ENCODE peak calls at places on chromosomes 3 and 15, in five cellular contexts. W is dorsolateral prefrontal cortex, J is heart left ventricle, C is astrocyte, S is bronchial epithelial cell. P is an unnamed sample.

GRCh38 chr3:13472286-13472685 is 7.8 kb upstream of the HDAC11 start:
- DNase-seq in J (no peak), C (no peak), W (no peak), S (no peak), P (no peak)

GRCh38 chr15:50945725-50946124 is 37.2 kb downstream of the AP4E1 start:
- DNase-seq in W (no peak), S (peak), C (no peak), J (no peak), P (no peak)

GRCh38 chr3:156445117-156445968 is 109.6 kb downstream of the SSR3 start:
- DNase-seq in S (no peak), W (no peak), C (peak), J (no peak), P (no peak)

GRCh38 chr15:53880353-53880752 is 97.9 kb upstream of the UNC13C start:
- DNase-seq in J (no peak), S (no peak), C (no peak), W (no peak), P (no peak)

GRCh38 chr3:184005981-184006507 is 11.6 kb downstream of the ABCC5 start:
- DNase-seq in W (peak), J (peak), S (peak), C (peak), P (no peak)

GRCh38 chr15:27483124-27483523 is 512.1 kb downstream of the GABRG3 start:
- DNase-seq in C (no peak), S (no peak), J (no peak), W (no peak), P (no peak)

GRCh38 chr3:101148001-101148400 is 154.8 kb upstream of the ABI3BP start:
- DNase-seq in W (no peak), C (no peak), S (no peak), J (no peak), P (no peak)

GRCh38 chr15:94395626-94396025 is 164.3 kb downstream of the MCTP2 start:
- DNase-seq in C (peak), J (no peak), S (peak), W (no peak), P (no peak)

GRCh38 chr15:29880886-29881285 is 58.6 kb upstream of the TJP1 start:
- DNase-seq in S (no peak), W (no peak), C (no peak), J (no peak), P (no peak)

GRCh38 chr3:195893121-195893449 is 15.3 kb downstream of the TNK2 start:
- DNase-seq in J (peak), W (no peak), C (no peak), S (no peak), P (no peak)

GRCh38 chr3:45746182-45746973 is 50.0 kb downstream of the SLC6A20 start:
- DNase-seq in W (no peak), J (no peak), S (no peak), C (no peak), P (no peak)

GRCh38 chr3:107716734-107717133 is 194.0 kb downstream of the BBX start:
- DNase-seq in S (no peak), W (no peak), C (no peak), J (no peak), P (no peak)

GRCh38 chr3:127042634-127043033 is 59.7 kb downstream of the PLXNA1 start:
- DNase-seq in S (no peak), C (no peak), W (no peak), J (no peak), P (no peak)

GRCh38 chr3:115095236-115095635 is 51.9 kb downstream of the ZBTB20 start:
- DNase-seq in S (no peak), J (no peak), W (no peak), C (no peak), P (no peak)

GRCh38 chr15:36263666-36264065 is 315.8 kb upstream of the CDIN1 start:
- DNase-seq in C (no peak), J (no peak), W (no peak), S (no peak), P (no peak)

GRCh38 chr15:68210821-68211655 is 5.9 kb upstream of the CALML4 start:
- DNase-seq in J (peak), S (no peak), C (no peak), W (peak), P (no peak)

GRCh38 chr15:96356494-96357455 is 26.3 kb downstream of the NR2F2 start:
- DNase-seq in W (peak), J (peak), S (peak), C (peak), P (no peak)

GRCh38 chr3:179811321-179812095 is 158.7 kb downstream of the USP13 start:
- DNase-seq in J (no peak), S (peak), W (peak), C (peak), P (peak)

GRCh38 chr3:171369156-171369555 is 91.0 kb downstream of the TNIK start:
- DNase-seq in S (no peak), W (no peak), C (no peak), J (no peak), P (no peak)

DNA sequence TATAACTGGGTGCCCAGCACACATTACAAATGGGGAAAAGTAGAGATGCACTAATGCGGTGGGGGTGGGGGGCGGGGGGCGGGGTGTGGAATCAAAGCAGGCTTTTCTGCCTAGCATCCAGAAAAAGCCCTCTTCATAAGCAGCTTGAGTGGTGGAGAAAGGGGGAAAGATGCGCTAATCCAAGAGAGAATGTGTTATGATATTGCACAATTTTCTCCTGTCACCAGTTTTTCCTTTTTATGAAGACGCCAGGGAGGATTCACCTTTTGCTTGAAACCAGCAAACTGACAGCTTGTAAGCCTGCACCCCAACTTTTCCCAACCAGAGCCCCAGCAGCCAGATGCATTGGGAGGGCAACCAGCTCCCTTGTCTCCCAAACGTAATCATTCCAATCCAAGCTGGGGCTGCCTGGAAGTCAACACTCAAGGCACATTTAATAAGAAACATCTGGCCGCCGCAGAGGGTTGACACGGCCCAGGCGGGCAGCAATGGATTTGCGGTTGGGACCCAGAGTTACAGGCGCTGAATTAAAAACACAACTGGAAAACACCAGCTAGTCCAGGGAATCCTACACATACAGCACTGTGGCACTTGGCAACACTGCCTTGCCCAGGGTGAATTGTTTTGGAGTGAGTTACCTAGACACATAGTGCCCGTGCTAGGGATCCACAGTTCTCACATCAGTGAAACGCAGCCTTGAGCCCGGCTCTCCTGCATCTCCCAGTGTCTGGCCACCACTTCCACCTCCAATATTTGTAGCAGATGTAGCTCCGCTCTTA is 218.5 kb upstream of the PRICKLE2 start:
- DNase-seq in S (no peak), C (peak), W (no peak), J (no peak), P (no peak)
- H3K4me3 ChIP-seq in S (no peak), C (no peak), W (peak), J (no peak), P (no peak)

GRCh38 chr3:81299486-81299885 is 462.0 kb downstream of the GBE1 start:
- DNase-seq in S (no peak), C (no peak), J (no peak), W (no peak), P (no peak)

GRCh38 chr3:81301230-81301629 is 460.2 kb downstream of the GBE1 start:
- DNase-seq in J (no peak), W (no peak), S (no peak), C (no peak), P (no peak)

GRCh38 chr3:81302045-81302444 is 459.4 kb downstream of the GBE1 start:
- DNase-seq in C (peak), J (no peak), W (peak), S (peak), P (no peak)

GRCh38 chr3:81300324-81300927 is 461.0 kb downstream of the GBE1 start:
- DNase-seq in S (peak), C (no peak), J (no peak), W (no peak), P (no peak)

DNA sequence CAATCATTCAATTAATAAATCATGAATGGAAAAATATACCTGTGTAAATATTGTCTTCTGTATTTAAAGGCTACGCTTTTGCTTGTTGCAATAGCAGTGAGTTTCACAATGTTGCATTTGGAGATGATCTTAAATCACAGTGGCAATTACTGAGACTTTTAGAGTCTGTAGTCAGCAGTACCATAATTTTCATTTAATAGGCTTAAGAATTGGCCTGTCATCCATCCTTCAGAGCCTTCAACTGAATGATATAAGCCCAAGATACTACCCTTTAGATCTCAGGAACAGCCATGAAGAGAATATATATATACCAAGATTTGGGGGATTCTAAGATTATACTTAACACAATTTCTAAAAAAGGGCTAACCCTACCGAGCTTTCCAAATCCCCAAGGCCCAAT is 458.1 kb downstream of the GBE1 start:
- DNase-seq in J (no peak), S (no peak), C (no peak), W (no peak), P (no peak)
- H3K4me3 ChIP-seq in J (no peak), S (no peak), C (no peak), W (no peak), P (no peak)

DNA sequence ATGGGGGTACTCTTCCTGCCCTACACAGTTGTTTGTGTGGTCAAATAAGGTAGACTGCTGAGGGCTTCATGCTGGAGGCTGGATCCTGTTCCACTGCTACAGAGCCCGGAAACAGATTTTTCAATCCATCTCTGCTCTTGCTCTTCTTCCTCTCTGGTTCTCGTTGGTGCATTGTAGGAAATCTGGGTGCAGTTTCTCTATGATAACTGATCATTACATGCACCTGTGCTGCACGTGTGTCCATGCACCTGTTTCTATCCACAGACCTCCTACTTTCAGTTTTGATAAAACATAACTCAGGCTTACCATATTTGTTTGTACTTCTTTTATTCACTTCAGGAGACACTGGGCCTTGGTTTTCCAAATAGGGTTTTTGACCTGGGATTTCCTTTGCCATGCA is 21.3 kb downstream of the MINAR1 start:
- DNase-seq in J (no peak), W (no peak), S (no peak), C (no peak), P (no peak)
- H3K4me3 ChIP-seq in J (no peak), W (no peak), S (no peak), C (no peak), P (no peak)

GRCh38 chr15:63379492-63380150 is 2.0 kb downstream of the CA12 start:
- DNase-seq in C (no peak), J (no peak), W (no peak), S (no peak), P (no peak)
- H3K4me3 ChIP-seq in C (peak), J (no peak), W (no peak), S (peak), P (no peak)

GRCh38 chr3:124770341-124771082 is 40.3 kb downstream of the UMPS start:
- DNase-seq in S (peak), J (peak), W (peak), C (no peak), P (no peak)
- H3K4me3 ChIP-seq in S (no peak), J (no peak), W (no peak), C (no peak), P (no peak)

GRCh38 chr3:197003461-197004385 is 25.9 kb downstream of the MELTF start:
- DNase-seq in C (no peak), S (no peak), W (no peak), J (no peak), P (no peak)

GRCh38 chr3:197002701-197003454 is 26.7 kb downstream of the MELTF start:
- DNase-seq in J (peak), W (no peak), C (peak), S (peak), P (no peak)

GRCh38 chr3:197001106-197001971 is 28.3 kb downstream of the MELTF start:
- DNase-seq in J (no peak), C (no peak), W (no peak), S (no peak), P (no peak)

GRCh38 chr3:197000211-197000610 is 29.4 kb downstream of the MELTF start:
- DNase-seq in C (no peak), S (peak), W (no peak), J (no peak), P (no peak)

DNA sequence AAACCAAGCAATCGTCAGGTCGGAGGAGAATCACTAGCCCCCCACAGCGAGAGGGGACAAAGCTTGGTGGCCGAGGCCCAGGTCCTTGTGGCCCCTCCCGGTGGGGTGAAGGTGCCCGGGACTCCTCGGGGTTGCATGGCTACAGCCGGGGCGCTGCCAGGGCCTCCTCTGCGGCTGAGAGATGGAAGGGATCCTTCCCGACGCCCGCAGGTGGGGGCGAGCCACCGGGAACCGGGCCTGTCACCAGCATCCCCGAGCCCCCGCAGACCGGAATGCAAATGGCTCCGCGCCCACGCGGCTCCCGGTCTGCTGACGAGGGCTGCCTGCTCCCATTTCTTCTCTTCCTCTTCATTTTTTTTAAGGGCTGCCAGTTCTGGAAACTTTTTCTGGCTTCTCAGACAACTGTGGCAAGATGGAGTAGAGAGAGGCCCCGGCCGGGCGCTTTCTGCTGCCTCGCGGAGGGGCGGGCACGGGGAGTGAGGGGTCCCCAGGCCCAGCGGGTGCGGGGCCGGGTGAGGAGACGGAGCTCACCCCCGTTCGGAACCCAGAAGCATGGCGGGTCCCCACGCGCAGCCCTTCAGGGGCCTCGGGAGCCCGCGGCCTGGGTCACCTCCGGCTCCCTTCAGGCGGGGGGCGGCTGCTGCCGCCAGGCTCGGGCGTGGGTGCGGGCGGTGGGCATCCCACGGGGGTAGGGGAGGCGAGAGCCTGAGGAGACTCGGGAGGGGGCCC is 27.5 kb downstream of the MELTF start:
- DNase-seq in W (peak), S (no peak), J (peak), C (no peak), P (no peak)
- H3K4me3 ChIP-seq in W (peak), S (peak), J (peak), C (peak), P (no peak)

DNA sequence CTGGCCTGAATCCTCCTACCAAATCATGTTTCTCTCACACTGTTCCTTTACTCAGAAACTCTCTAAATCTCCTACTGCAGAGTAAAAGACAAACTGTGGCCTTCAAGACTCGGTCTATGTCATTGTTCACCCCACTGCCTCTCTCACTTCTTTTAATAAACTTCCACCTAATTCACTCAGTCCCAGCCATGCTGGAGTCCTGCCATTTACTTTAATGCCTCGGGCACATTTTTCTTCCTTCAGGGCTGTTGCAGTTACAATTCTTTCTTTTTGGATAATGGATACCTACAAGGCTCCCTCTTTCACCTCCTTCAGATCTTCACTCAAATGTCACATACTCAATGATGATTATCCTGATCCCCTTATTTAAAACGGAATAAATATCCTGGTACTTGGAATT is 955.6 kb downstream of the ROBO1 start:
- DNase-seq in C (no peak), J (no peak), W (no peak), S (no peak), P (no peak)
- H3K4me3 ChIP-seq in C (no peak), J (no peak), W (no peak), S (no peak), P (no peak)

GRCh38 chr3:69541059-69541471 is 155.2 kb upstream of the FRMD4B start:
- DNase-seq in J (no peak), C (no peak), S (peak), W (no peak), P (no peak)

GRCh38 chr3:69547457-69548014 is 161.6 kb upstream of the FRMD4B start:
- DNase-seq in C (no peak), W (no peak), S (no peak), J (no peak), P (no peak)

GRCh38 chr3:69541823-69542264 is 156.0 kb upstream of the FRMD4B start:
- DNase-seq in J (peak), C (no peak), S (no peak), W (no peak), P (no peak)

GRCh38 chr3:69542265-69543079 is 156.6 kb upstream of the FRMD4B start:
- DNase-seq in C (no peak), W (peak), S (peak), J (peak), P (no peak)

GRCh38 chr3:69543080-69543429 is 157.2 kb upstream of the FRMD4B start:
- DNase-seq in J (no peak), C (no peak), W (no peak), S (no peak), P (no peak)
- H3K4me3 ChIP-seq in J (peak), C (no peak), W (peak), S (peak), P (no peak)

DNA sequence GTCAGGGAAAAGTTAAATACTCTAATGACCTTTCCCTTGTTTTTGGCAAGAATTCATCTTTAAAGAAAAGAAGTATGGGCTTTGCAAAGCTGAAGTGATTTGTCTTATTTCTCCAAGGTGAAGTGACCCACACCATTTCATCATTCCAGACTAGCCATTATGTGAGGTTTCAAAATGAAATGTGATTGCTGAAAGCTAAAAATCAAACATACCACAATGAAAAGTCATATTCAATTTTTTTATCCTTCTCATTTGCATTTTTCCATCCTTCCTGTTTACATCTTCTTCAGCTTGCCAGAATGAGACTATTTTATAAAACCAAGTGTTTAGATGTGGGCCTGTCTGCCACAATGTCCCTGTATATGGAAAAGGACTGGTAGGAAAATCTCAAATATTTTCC is 142.3 kb upstream of the STRIT1 start:
- DNase-seq in C (peak), J (no peak), W (no peak), S (no peak), P (no peak)
- H3K4me3 ChIP-seq in C (no peak), J (no peak), W (no peak), S (no peak), P (no peak)

P was measured in SK-N-MC.